ENCODE peak calls at places on chromosomes 7 and 10, in nine cellular contexts. One of them, this sample, is unnamed.

GRCh38 chr10:67017218-67017617 is 91.4 kb downstream of the LRRTM3 start:
- DNase-seq in OCI-LY7: no peak
- DNase-seq in thyroid gland: no peak
- DNase-seq in SJCRH30: no peak
- DNase-seq in IMR-90: no peak
- DNase-seq in CD4-positive, CD25-positive, alpha-beta regulatory T cell: no peak
- DNase-seq in stomach: no peak
- DNase-seq in pancreas: no peak
- DNase-seq in HCT116: no peak
- DNase-seq in this sample: no peak

GRCh38 chr7:128030999-128031681 is at the start of gene LRRC4:
- DNase-seq in OCI-LY7: peak; percentile 30
- DNase-seq in thyroid gland: peak; percentile 13
- DNase-seq in SJCRH30: peak; percentile 64
- DNase-seq in IMR-90: peak; percentile 43
- DNase-seq in CD4-positive, CD25-positive, alpha-beta regulatory T cell: no peak
- DNase-seq in stomach: peak; percentile 48
- DNase-seq in pancreas: no peak
- DNase-seq in HCT116: no peak
- DNase-seq in this sample: no peak

GRCh38 chr7:70498633-70499032 is 633.3 kb upstream of the GALNT17 start:
- DNase-seq in OCI-LY7: no peak
- DNase-seq in thyroid gland: no peak
- DNase-seq in SJCRH30: no peak
- DNase-seq in IMR-90: no peak
- DNase-seq in CD4-positive, CD25-positive, alpha-beta regulatory T cell: no peak
- DNase-seq in stomach: no peak
- DNase-seq in pancreas: no peak
- DNase-seq in HCT116: no peak
- DNase-seq in this sample: no peak

GRCh38 chr10:30694492-30695228 is 65.1 kb upstream of the LYZL2 start:
- DNase-seq in OCI-LY7: no peak
- DNase-seq in thyroid gland: no peak
- DNase-seq in SJCRH30: no peak
- DNase-seq in IMR-90: no peak
- DNase-seq in CD4-positive, CD25-positive, alpha-beta regulatory T cell: no peak
- DNase-seq in stomach: no peak
- DNase-seq in pancreas: no peak
- DNase-seq in HCT116: no peak
- DNase-seq in this sample: no peak

GRCh38 chr10:97479939-97480338 is 18.3 kb downstream of the MMS19 start:
- DNase-seq in OCI-LY7: no peak
- DNase-seq in thyroid gland: no peak
- DNase-seq in SJCRH30: peak; percentile 30
- DNase-seq in IMR-90: no peak
- DNase-seq in CD4-positive, CD25-positive, alpha-beta regulatory T cell: no peak
- DNase-seq in stomach: no peak
- DNase-seq in pancreas: no peak
- DNase-seq in HCT116: no peak
- DNase-seq in this sample: no peak

GRCh38 chr10:103177123-103177522 is 15.9 kb downstream of the NT5C2 start:
- DNase-seq in OCI-LY7: peak; percentile 39
- DNase-seq in thyroid gland: no peak
- DNase-seq in SJCRH30: no peak
- DNase-seq in IMR-90: no peak
- DNase-seq in CD4-positive, CD25-positive, alpha-beta regulatory T cell: no peak
- DNase-seq in stomach: no peak
- DNase-seq in pancreas: no peak
- DNase-seq in HCT116: no peak
- DNase-seq in this sample: no peak

GRCh38 chr7:37942934-37943610 is 22.6 kb downstream of the EPDR1 start:
- DNase-seq in OCI-LY7: no peak
- DNase-seq in thyroid gland: no peak
- DNase-seq in SJCRH30: peak; percentile 90
- DNase-seq in IMR-90: no peak
- DNase-seq in CD4-positive, CD25-positive, alpha-beta regulatory T cell: no peak
- DNase-seq in stomach: no peak
- DNase-seq in pancreas: peak; percentile 96
- DNase-seq in HCT116: no peak
- DNase-seq in this sample: peak; percentile 82

GRCh38 chr10:4270116-4270515 is 485.1 kb upstream of the KLF6 start:
- DNase-seq in OCI-LY7: no peak
- DNase-seq in thyroid gland: no peak
- DNase-seq in SJCRH30: peak; percentile 46
- DNase-seq in IMR-90: peak; percentile 92
- DNase-seq in CD4-positive, CD25-positive, alpha-beta regulatory T cell: no peak
- DNase-seq in stomach: no peak
- DNase-seq in pancreas: no peak
- DNase-seq in HCT116: no peak
- DNase-seq in this sample: no peak

GRCh38 chr7:22356010-22356854 is 722 bp downstream of the RAPGEF5 start:
- DNase-seq in OCI-LY7: peak; percentile 68
- DNase-seq in thyroid gland: peak; percentile 27
- DNase-seq in SJCRH30: no peak
- DNase-seq in IMR-90: no peak
- DNase-seq in CD4-positive, CD25-positive, alpha-beta regulatory T cell: no peak
- DNase-seq in stomach: peak; percentile 28
- DNase-seq in pancreas: no peak
- DNase-seq in HCT116: no peak
- DNase-seq in this sample: no peak

GRCh38 chr7:141013345-141013715 is 1.4 kb downstream of the MRPS33 start:
- DNase-seq in OCI-LY7: peak; percentile 27
- DNase-seq in thyroid gland: no peak
- DNase-seq in SJCRH30: no peak
- DNase-seq in IMR-90: no peak
- DNase-seq in CD4-positive, CD25-positive, alpha-beta regulatory T cell: no peak
- DNase-seq in stomach: no peak
- DNase-seq in pancreas: no peak
- DNase-seq in HCT116: no peak
- DNase-seq in this sample: no peak
- H3K4me3 ChIP-seq in OCI-LY7: peak overlapping the region; percentile 87
- H3K4me3 ChIP-seq in thyroid gland: no peak overlapping the region
- H3K4me3 ChIP-seq in SJCRH30: no peak overlapping the region
- H3K4me3 ChIP-seq in IMR-90: no peak overlapping the region
- H3K4me3 ChIP-seq in CD4-positive, CD25-positive, alpha-beta regulatory T cell: peak overlapping the region; percentile 93
- H3K4me3 ChIP-seq in stomach: no peak overlapping the region
- H3K4me3 ChIP-seq in pancreas: no peak overlapping the region
- H3K4me3 ChIP-seq in HCT116: peak overlapping the region; percentile 66
- H3K4me3 ChIP-seq in this sample: peak overlapping the region; percentile 75

GRCh38 chr7:112050205-112050881 is 155.9 kb downstream of the DOCK4 start:
- DNase-seq in OCI-LY7: no peak
- DNase-seq in thyroid gland: no peak
- DNase-seq in SJCRH30: no peak
- DNase-seq in IMR-90: no peak
- DNase-seq in CD4-positive, CD25-positive, alpha-beta regulatory T cell: no peak
- DNase-seq in stomach: no peak
- DNase-seq in pancreas: no peak
- DNase-seq in HCT116: no peak
- DNase-seq in this sample: no peak

GRCh38 chr7:112052993-112053392 is 153.2 kb downstream of the DOCK4 start:
- DNase-seq in OCI-LY7: no peak
- DNase-seq in thyroid gland: no peak
- DNase-seq in SJCRH30: no peak
- DNase-seq in IMR-90: peak; percentile 12
- DNase-seq in CD4-positive, CD25-positive, alpha-beta regulatory T cell: no peak
- DNase-seq in stomach: no peak
- DNase-seq in pancreas: no peak
- DNase-seq in HCT116: no peak
- DNase-seq in this sample: no peak

GRCh38 chr7:112053405-112054069 is 152.7 kb downstream of the DOCK4 start:
- DNase-seq in OCI-LY7: no peak
- DNase-seq in thyroid gland: no peak
- DNase-seq in SJCRH30: no peak
- DNase-seq in IMR-90: no peak
- DNase-seq in CD4-positive, CD25-positive, alpha-beta regulatory T cell: no peak
- DNase-seq in stomach: no peak
- DNase-seq in pancreas: no peak
- DNase-seq in HCT116: no peak
- DNase-seq in this sample: no peak

GRCh38 chr7:112049555-112049954 is 156.6 kb downstream of the DOCK4 start:
- DNase-seq in OCI-LY7: no peak
- DNase-seq in thyroid gland: no peak
- DNase-seq in SJCRH30: no peak
- DNase-seq in IMR-90: no peak
- DNase-seq in CD4-positive, CD25-positive, alpha-beta regulatory T cell: no peak
- DNase-seq in stomach: no peak
- DNase-seq in pancreas: no peak
- DNase-seq in HCT116: no peak
- DNase-seq in this sample: no peak

DNA sequence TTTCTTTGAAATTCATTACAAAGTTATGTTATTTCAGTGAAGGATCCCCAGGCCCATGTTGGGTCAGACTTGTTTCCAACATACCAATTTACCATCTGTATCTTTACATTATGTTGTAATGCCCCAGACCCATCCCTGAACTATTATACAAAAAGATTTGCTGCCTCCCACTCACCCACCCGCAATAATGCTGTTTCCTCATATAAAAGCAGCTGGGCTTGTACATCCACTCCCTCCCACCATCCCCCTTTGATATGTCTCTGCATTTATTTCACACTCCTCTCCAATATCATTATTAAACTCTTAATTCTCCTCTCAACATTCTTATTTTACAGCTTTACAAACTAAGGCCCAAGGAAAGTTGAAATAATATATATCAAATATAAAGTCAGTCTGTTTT is 153.7 kb downstream of the DOCK4 start:
- DNase-seq in OCI-LY7: no peak
- DNase-seq in thyroid gland: no peak
- DNase-seq in SJCRH30: no peak
- DNase-seq in IMR-90: no peak
- DNase-seq in CD4-positive, CD25-positive, alpha-beta regulatory T cell: no peak
- DNase-seq in stomach: no peak
- DNase-seq in pancreas: no peak
- DNase-seq in HCT116: no peak
- DNase-seq in this sample: no peak
- H3K27ac ChIP-seq in OCI-LY7: no peak overlapping the region
- H3K27ac ChIP-seq in thyroid gland: no peak overlapping the region
- H3K27ac ChIP-seq in SJCRH30: no peak overlapping the region
- H3K27ac ChIP-seq in IMR-90: no peak overlapping the region
- H3K27ac ChIP-seq in CD4-positive, CD25-positive, alpha-beta regulatory T cell: no peak overlapping the region
- H3K27ac ChIP-seq in stomach: no peak overlapping the region
- H3K27ac ChIP-seq in pancreas: no peak overlapping the region
- H3K27ac ChIP-seq in HCT116: no peak overlapping the region
- H3K27ac ChIP-seq in this sample: no peak overlapping the region

GRCh38 chr7:5070206-5070605 is 24.5 kb downstream of the RBAK start:
- DNase-seq in OCI-LY7: no peak
- DNase-seq in thyroid gland: no peak
- DNase-seq in SJCRH30: no peak
- DNase-seq in IMR-90: no peak
- DNase-seq in CD4-positive, CD25-positive, alpha-beta regulatory T cell: no peak
- DNase-seq in stomach: no peak
- DNase-seq in pancreas: no peak
- DNase-seq in HCT116: no peak
- DNase-seq in this sample: no peak
- H3K9me3 ChIP-seq in OCI-LY7: peaks cover 23% of the 10 kb centered on the region
- H3K9me3 ChIP-seq in thyroid gland: peaks cover 5% of the 10 kb centered on the region
- H3K9me3 ChIP-seq in SJCRH30: peaks cover 28% of the 10 kb centered on the region
- H3K9me3 ChIP-seq in IMR-90: peaks cover 43% of the 10 kb centered on the region
- H3K9me3 ChIP-seq in CD4-positive, CD25-positive, alpha-beta regulatory T cell: peaks cover 66% of the 10 kb centered on the region
- H3K9me3 ChIP-seq in stomach: peaks cover 70% of the 10 kb centered on the region
- H3K9me3 ChIP-seq in pancreas: peaks cover 13% of the 10 kb centered on the region
- H3K9me3 ChIP-seq in HCT116: peaks cover 35% of the 10 kb centered on the region
- H3K9me3 ChIP-seq in this sample: peaks cover 66% of the 10 kb centered on the region

DNA sequence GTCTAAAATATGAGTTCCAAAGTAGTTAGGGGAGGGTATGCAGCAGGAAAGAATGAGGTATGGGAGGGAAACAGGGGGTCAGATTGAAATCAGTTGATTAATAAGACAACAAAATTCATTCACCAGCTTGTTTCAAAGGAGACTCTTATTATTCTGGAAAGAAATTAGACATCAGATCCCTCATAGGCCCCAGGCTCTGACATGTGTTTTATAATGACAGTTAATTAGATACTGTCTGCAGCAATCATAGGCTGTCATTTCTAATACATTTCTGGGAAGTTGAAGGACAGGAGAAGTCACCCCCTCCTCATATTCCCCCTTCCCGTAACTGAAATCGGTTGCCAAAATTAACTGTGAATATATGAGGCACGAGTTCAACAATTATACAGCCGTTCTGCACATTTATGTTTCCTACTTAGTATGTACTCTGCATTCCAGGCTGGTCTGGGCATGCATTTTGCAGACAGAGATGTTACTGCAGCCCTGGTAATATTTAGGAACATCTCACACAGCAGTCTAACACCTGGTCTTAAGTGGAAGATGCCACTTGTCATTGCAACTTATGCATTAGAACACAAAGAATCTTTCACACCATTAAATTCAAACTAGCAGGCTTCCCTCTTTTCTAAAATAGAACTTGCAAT is 355.2 kb upstream of the LRGUK start:
- DNase-seq in OCI-LY7: no peak
- DNase-seq in thyroid gland: no peak
- DNase-seq in SJCRH30: no peak
- DNase-seq in IMR-90: no peak
- DNase-seq in CD4-positive, CD25-positive, alpha-beta regulatory T cell: no peak
- DNase-seq in stomach: no peak
- DNase-seq in pancreas: no peak
- DNase-seq in HCT116: no peak
- DNase-seq in this sample: no peak
- H3K4me3 ChIP-seq in OCI-LY7: no peak overlapping the region
- H3K4me3 ChIP-seq in thyroid gland: no peak overlapping the region
- H3K4me3 ChIP-seq in SJCRH30: no peak overlapping the region
- H3K4me3 ChIP-seq in IMR-90: no peak overlapping the region
- H3K4me3 ChIP-seq in CD4-positive, CD25-positive, alpha-beta regulatory T cell: no peak overlapping the region
- H3K4me3 ChIP-seq in stomach: no peak overlapping the region
- H3K4me3 ChIP-seq in pancreas: no peak overlapping the region
- H3K4me3 ChIP-seq in HCT116: no peak overlapping the region
- H3K4me3 ChIP-seq in this sample: no peak overlapping the region

GRCh38 chr7:140640060-140640611 is 477 bp downstream of the DENND2A start:
- DNase-seq in OCI-LY7: no peak
- DNase-seq in thyroid gland: peak; percentile 25
- DNase-seq in SJCRH30: peak; percentile 69
- DNase-seq in IMR-90: peak; percentile 50
- DNase-seq in CD4-positive, CD25-positive, alpha-beta regulatory T cell: no peak
- DNase-seq in stomach: peak; percentile 34
- DNase-seq in pancreas: no peak
- DNase-seq in HCT116: no peak
- DNase-seq in this sample: peak; percentile 60
- H3K27ac ChIP-seq in OCI-LY7: no peak overlapping the region
- H3K27ac ChIP-seq in thyroid gland: no peak overlapping the region
- H3K27ac ChIP-seq in SJCRH30: peak overlapping the region; percentile 81
- H3K27ac ChIP-seq in IMR-90: peak overlapping the region; percentile 92
- H3K27ac ChIP-seq in CD4-positive, CD25-positive, alpha-beta regulatory T cell: no peak overlapping the region
- H3K27ac ChIP-seq in stomach: peak overlapping the region; percentile 81
- H3K27ac ChIP-seq in pancreas: no peak overlapping the region
- H3K27ac ChIP-seq in HCT116: no peak overlapping the region
- H3K27ac ChIP-seq in this sample: peak overlapping the region; percentile 95

GRCh38 chr7:92010215-92010614 is 69.6 kb downstream of the AKAP9 start:
- DNase-seq in OCI-LY7: no peak
- DNase-seq in thyroid gland: no peak
- DNase-seq in SJCRH30: no peak
- DNase-seq in IMR-90: no peak
- DNase-seq in CD4-positive, CD25-positive, alpha-beta regulatory T cell: no peak
- DNase-seq in stomach: no peak
- DNase-seq in pancreas: no peak
- DNase-seq in HCT116: no peak
- DNase-seq in this sample: no peak
- H3K9me3 ChIP-seq in OCI-LY7: peaks cover 13% of the 10 kb centered on the region
- H3K9me3 ChIP-seq in thyroid gland: no peaks in the 10 kb centered on the region
- H3K9me3 ChIP-seq in SJCRH30: no peaks in the 10 kb centered on the region
- H3K9me3 ChIP-seq in IMR-90: no peaks in the 10 kb centered on the region
- H3K9me3 ChIP-seq in CD4-positive, CD25-positive, alpha-beta regulatory T cell: peaks cover 4% of the 10 kb centered on the region
- H3K9me3 ChIP-seq in stomach: peaks cover 11% of the 10 kb centered on the region
- H3K9me3 ChIP-seq in pancreas: no peaks in the 10 kb centered on the region
- H3K9me3 ChIP-seq in HCT116: no peaks in the 10 kb centered on the region
- H3K9me3 ChIP-seq in this sample: peaks cover 13% of the 10 kb centered on the region

GRCh38 chr7:24755096-24755495 is 2.2 kb downstream of the GSDME start:
- DNase-seq in OCI-LY7: no peak
- DNase-seq in thyroid gland: no peak
- DNase-seq in SJCRH30: no peak
- DNase-seq in IMR-90: no peak
- DNase-seq in CD4-positive, CD25-positive, alpha-beta regulatory T cell: no peak
- DNase-seq in stomach: no peak
- DNase-seq in pancreas: no peak
- DNase-seq in HCT116: no peak
- DNase-seq in this sample: no peak
- H3K4me3 ChIP-seq in OCI-LY7: no peak overlapping the region
- H3K4me3 ChIP-seq in thyroid gland: no peak overlapping the region
- H3K4me3 ChIP-seq in SJCRH30: no peak overlapping the region
- H3K4me3 ChIP-seq in IMR-90: no peak overlapping the region
- H3K4me3 ChIP-seq in CD4-positive, CD25-positive, alpha-beta regulatory T cell: no peak overlapping the region
- H3K4me3 ChIP-seq in stomach: no peak overlapping the region
- H3K4me3 ChIP-seq in pancreas: no peak overlapping the region
- H3K4me3 ChIP-seq in HCT116: no peak overlapping the region
- H3K4me3 ChIP-seq in this sample: no peak overlapping the region